ENCODE peak calls at places on chromosome 5, in six cellular contexts. One of them, this sample, is unnamed.

GRCh38 chr5:125043781-125044391 is 297.4 kb upstream of the ZNF608 start:
- DNase-seq in neuronal stem cell: no peak
- DNase-seq in H1: no peak
- DNase-seq in IMR-90: peak
- DNase-seq in trophoblast cell: peak
- DNase-seq in mesendoderm: no peak
- DNase-seq in this sample: peak

GRCh38 chr5:169424279-169424955 is 123.5 kb upstream of the SLIT3 start:
- DNase-seq in mesendoderm: no peak
- DNase-seq in neuronal stem cell: no peak
- DNase-seq in H1: no peak
- DNase-seq in IMR-90: no peak
- DNase-seq in trophoblast cell: no peak
- DNase-seq in this sample: no peak

GRCh38 chr5:96256795-96257470 is 176.1 kb downstream of the PCSK1 start:
- DNase-seq in IMR-90: peak
- DNase-seq in neuronal stem cell: no peak
- DNase-seq in H1: no peak
- DNase-seq in mesendoderm: peak
- DNase-seq in trophoblast cell: peak
- DNase-seq in this sample: peak

GRCh38 chr5:116508835-116509234 is 65.8 kb downstream of the SEMA6A start:
- DNase-seq in mesendoderm: no peak
- DNase-seq in trophoblast cell: no peak
- DNase-seq in neuronal stem cell: no peak
- DNase-seq in IMR-90: no peak
- DNase-seq in H1: no peak
- DNase-seq in this sample: no peak

GRCh38 chr5:65103674-65104035 is 334.9 kb downstream of the CWC27 start:
- DNase-seq in IMR-90: no peak
- DNase-seq in trophoblast cell: no peak
- DNase-seq in neuronal stem cell: no peak
- DNase-seq in mesendoderm: no peak
- DNase-seq in H1: no peak
- DNase-seq in this sample: no peak

GRCh38 chr5:95591490-95591901 is 28.4 kb upstream of the GPR150 start:
- DNase-seq in trophoblast cell: peak
- DNase-seq in H1: no peak
- DNase-seq in neuronal stem cell: no peak
- DNase-seq in mesendoderm: no peak
- DNase-seq in IMR-90: peak
- DNase-seq in this sample: peak

GRCh38 chr5:61115968-61116367 is 46.3 kb downstream of the SMIM15 start:
- DNase-seq in mesendoderm: no peak
- DNase-seq in IMR-90: no peak
- DNase-seq in neuronal stem cell: no peak
- DNase-seq in H1: no peak
- DNase-seq in trophoblast cell: no peak
- DNase-seq in this sample: no peak

GRCh38 chr5:1936901-1937300 is 54.2 kb upstream of the IRX4 start:
- DNase-seq in mesendoderm: no peak
- DNase-seq in neuronal stem cell: no peak
- DNase-seq in H1: no peak
- DNase-seq in IMR-90: no peak
- DNase-seq in trophoblast cell: no peak
- DNase-seq in this sample: no peak

GRCh38 chr5:169063269-169063919 is 237.5 kb downstream of the SLIT3 start:
- DNase-seq in trophoblast cell: no peak
- DNase-seq in mesendoderm: peak
- DNase-seq in H1: no peak
- DNase-seq in neuronal stem cell: no peak
- DNase-seq in IMR-90: no peak
- DNase-seq in this sample: no peak

GRCh38 chr5:32507738-32508434 is 63.3 kb upstream of the ZFR start:
- DNase-seq in neuronal stem cell: no peak
- DNase-seq in trophoblast cell: peak
- DNase-seq in H1: no peak
- DNase-seq in mesendoderm: no peak
- DNase-seq in IMR-90: peak
- DNase-seq in this sample: no peak

GRCh38 chr5:180526265-180526664 is 32.1 kb downstream of the CNOT6 start:
- DNase-seq in neuronal stem cell: no peak
- DNase-seq in IMR-90: no peak
- DNase-seq in mesendoderm: no peak
- DNase-seq in H1: no peak
- DNase-seq in trophoblast cell: no peak
- DNase-seq in this sample: no peak

GRCh38 chr5:157165668-157166067 is 396 bp downstream of the GARIN3 start:
- DNase-seq in trophoblast cell: no peak
- DNase-seq in mesendoderm: no peak
- DNase-seq in H1: no peak
- DNase-seq in neuronal stem cell: no peak
- DNase-seq in IMR-90: no peak
- DNase-seq in this sample: no peak

GRCh38 chr5:143216211-143216610 is 187.3 kb downstream of the NR3C1 start:
- DNase-seq in H1: no peak
- DNase-seq in IMR-90: no peak
- DNase-seq in mesendoderm: no peak
- DNase-seq in neuronal stem cell: no peak
- DNase-seq in trophoblast cell: no peak
- DNase-seq in this sample: no peak

GRCh38 chr5:14166437-14166836 is 23.3 kb downstream of the TRIO start:
- DNase-seq in trophoblast cell: no peak
- DNase-seq in mesendoderm: no peak
- DNase-seq in IMR-90: no peak
- DNase-seq in H1: no peak
- DNase-seq in neuronal stem cell: no peak
- DNase-seq in this sample: no peak

GRCh38 chr5:72109625-72110024 is 2.4 kb downstream of the MAP1B start:
- DNase-seq in H1: no peak
- DNase-seq in IMR-90: no peak
- DNase-seq in trophoblast cell: no peak
- DNase-seq in mesendoderm: peak
- DNase-seq in neuronal stem cell: no peak
- DNase-seq in this sample: peak

GRCh38 chr5:168786142-168786541 is 207.0 kb upstream of the PANK3 start:
- DNase-seq in mesendoderm: peak
- DNase-seq in trophoblast cell: no peak
- DNase-seq in IMR-90: no peak
- DNase-seq in neuronal stem cell: no peak
- DNase-seq in H1: no peak
- DNase-seq in this sample: no peak

GRCh38 chr5:66247176-66247960 is 103.3 kb downstream of the SREK1 start:
- DNase-seq in H1: no peak
- DNase-seq in neuronal stem cell: no peak
- DNase-seq in IMR-90: peak
- DNase-seq in mesendoderm: peak
- DNase-seq in trophoblast cell: peak
- DNase-seq in this sample: peak

DNA sequence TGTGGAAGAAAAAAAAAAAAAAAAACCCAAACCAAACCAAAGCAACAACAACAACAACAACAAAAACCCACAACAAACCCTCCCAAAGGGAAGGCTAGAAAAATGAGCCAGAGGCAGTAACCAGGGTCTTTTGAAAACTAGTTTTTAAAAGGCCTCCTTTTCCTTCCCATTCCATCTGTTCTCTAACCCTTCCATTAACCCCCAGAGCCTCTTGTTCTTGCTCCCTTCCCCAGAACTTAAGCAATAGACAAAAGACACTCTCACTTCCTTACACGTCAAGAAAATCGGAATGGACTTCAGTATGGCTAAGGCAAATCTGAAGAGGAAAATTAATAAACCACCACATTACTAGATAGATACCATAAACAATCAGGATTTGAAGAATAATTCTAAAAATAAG is 292.8 kb downstream of the ARL15 start:
- DNase-seq in IMR-90: no peak
- DNase-seq in mesendoderm: no peak
- DNase-seq in neuronal stem cell: no peak
- DNase-seq in trophoblast cell: no peak
- DNase-seq in H1: no peak
- DNase-seq in this sample: no peak
- H2AK5ac ChIP-seq in IMR-90: peak
- H2AK5ac ChIP-seq in mesendoderm: no peak
- H2AK5ac ChIP-seq in neuronal stem cell: no peak
- H2AK5ac ChIP-seq in trophoblast cell: no peak
- H2AK5ac ChIP-seq in H1: peak
- H2AK5ac ChIP-seq in this sample: no peak

DNA sequence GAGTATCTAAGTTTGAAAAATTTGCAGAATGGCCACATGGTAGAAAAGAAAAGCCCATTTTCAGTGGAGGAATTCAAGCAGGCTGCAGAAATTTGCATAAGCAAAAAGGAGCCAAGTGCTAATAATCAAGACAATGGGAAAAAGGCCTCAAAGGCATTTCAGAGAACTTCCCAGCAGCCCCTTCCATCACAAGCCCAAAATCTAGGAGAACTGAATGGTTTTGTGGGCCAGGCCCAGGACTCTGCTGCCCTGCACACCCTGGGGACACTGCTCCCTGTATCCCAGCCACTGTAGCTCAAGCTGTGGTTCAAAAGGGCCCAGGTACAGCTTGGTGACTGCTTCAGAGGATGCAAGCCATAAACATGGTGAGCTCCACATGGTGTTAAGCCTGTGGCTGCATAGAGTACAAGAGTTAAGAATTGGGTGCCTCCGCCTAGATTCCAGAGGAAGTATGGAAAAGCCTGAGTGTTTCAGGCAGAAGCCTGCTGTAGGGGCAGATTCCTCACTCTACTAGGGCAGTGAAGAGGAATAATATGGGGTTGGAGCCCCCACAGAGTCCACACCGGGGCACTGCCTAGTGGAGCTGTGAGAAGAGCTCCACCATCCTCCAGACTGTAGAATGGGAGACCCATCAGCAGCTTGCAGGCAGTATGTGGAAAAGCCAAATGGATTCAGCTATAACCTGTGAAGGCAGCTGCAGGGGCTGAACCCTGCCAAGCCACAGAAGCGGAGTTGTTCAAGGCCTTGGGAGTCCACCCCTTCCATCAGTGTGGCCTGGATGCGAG is 720.7 kb upstream of the CTNND2 start:
- DNase-seq in neuronal stem cell: no peak
- DNase-seq in IMR-90: no peak
- DNase-seq in H1: no peak
- DNase-seq in mesendoderm: peak
- DNase-seq in trophoblast cell: no peak
- DNase-seq in this sample: no peak
- H2BK5ac ChIP-seq in neuronal stem cell: no peak
- H2BK5ac ChIP-seq in IMR-90: no peak
- H2BK5ac ChIP-seq in H1: peak
- H2BK5ac ChIP-seq in mesendoderm: no peak
- H2BK5ac ChIP-seq in trophoblast cell: no peak
- H2BK5ac ChIP-seq in this sample: no peak

GRCh38 chr5:77849308-77849900 is 73.3 kb upstream of the TBCA start:
- DNase-seq in neuronal stem cell: no peak
- DNase-seq in mesendoderm: no peak
- DNase-seq in H1: no peak
- DNase-seq in trophoblast cell: no peak
- DNase-seq in IMR-90: no peak
- DNase-seq in this sample: no peak

GRCh38 chr5:77852514-77853352 is 76.6 kb upstream of the TBCA start:
- DNase-seq in trophoblast cell: peak
- DNase-seq in H1: peak
- DNase-seq in IMR-90: peak
- DNase-seq in neuronal stem cell: peak
- DNase-seq in mesendoderm: peak
- DNase-seq in this sample: peak

GRCh38 chr5:77852068-77852513 is 76.0 kb upstream of the TBCA start:
- DNase-seq in mesendoderm: no peak
- DNase-seq in H1: no peak
- DNase-seq in trophoblast cell: no peak
- DNase-seq in neuronal stem cell: no peak
- DNase-seq in IMR-90: no peak
- DNase-seq in this sample: no peak

GRCh38 chr5:77851229-77852067 is 75.3 kb upstream of the TBCA start:
- DNase-seq in trophoblast cell: peak
- DNase-seq in IMR-90: peak
- DNase-seq in mesendoderm: peak
- DNase-seq in H1: peak
- DNase-seq in neuronal stem cell: peak
- DNase-seq in this sample: peak

DNA sequence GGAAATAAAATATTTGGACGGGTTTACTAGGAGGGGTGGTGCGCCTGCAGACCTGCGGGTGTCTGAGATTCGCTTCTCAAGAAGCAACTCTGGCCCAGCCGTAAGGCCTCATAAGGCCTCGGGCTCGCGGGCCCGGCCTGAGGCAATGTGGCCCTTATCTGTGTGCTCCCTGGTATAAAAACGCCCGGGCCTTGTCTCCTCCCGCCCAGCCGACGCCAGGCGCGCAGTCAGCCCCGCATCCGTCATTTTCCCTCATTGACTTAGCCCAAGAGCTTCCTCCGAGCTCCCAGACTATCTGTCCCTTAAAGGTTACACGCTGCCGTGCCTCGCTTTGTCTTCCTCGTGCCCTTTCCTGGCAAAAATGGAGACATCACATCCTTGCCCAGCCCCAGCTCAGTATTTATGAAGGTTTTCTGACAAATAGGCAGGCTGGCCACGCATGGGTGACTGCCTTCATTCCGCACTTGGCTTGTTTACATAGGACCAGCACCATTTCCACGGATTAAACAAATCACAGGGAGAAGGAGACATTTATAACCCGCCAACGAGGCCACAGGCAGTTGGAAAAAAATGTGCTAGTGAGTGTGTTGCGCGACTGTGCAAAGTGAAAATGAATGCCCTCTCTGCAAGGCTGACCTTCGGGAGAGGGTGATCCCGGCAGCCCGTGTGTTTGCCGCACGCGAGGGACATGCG is 74.5 kb upstream of the TBCA start:
- DNase-seq in neuronal stem cell: peak
- DNase-seq in IMR-90: no peak
- DNase-seq in trophoblast cell: peak
- DNase-seq in mesendoderm: peak
- DNase-seq in H1: no peak
- DNase-seq in this sample: peak
- H3K4me3 ChIP-seq in neuronal stem cell: no peak
- H3K4me3 ChIP-seq in IMR-90: no peak
- H3K4me3 ChIP-seq in trophoblast cell: peak
- H3K4me3 ChIP-seq in mesendoderm: no peak
- H3K4me3 ChIP-seq in H1: no peak
- H3K4me3 ChIP-seq in this sample: no peak

DNA sequence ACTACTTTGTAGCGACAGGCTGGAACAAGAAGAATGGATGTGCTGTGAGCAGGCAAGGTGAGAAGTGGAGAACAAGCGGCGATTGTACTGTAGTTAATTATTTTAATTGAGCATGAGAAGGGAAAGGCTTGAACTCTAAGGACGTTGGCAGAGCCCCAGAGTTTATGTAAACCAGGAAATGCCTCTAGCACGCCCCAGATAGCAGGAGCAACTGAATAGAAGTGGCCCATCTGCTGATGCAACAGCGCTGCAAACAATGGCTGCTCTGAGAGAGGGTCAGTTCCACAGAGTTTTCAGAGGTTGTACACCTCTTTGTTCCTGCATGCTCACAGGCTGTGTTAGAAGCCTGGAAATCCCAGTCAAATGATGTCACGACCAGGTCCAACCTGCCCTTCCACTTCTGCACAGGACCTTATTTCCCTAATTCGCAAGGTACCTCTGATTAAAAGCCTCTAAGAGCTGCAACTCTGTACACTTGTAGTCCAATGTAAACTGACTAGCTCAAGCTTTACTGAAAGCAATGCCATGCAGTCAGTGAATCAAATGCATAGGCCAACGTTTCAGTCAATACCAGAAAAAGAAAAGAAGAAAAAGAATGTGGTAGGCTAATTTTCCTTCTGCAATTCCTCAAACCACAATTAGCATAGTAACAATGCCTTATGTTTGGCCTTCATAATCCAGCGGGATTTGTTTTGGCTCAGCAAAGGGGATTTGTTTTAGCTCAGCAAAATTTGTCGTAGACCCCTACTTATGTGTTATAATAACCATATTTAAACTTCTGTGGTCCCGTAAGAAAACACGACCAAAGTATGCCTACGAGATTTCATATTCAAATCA is 119.6 kb upstream of the RETREG1 start:
- DNase-seq in H1: no peak
- DNase-seq in neuronal stem cell: no peak
- DNase-seq in mesendoderm: peak
- DNase-seq in trophoblast cell: peak
- DNase-seq in IMR-90: peak
- DNase-seq in this sample: peak
- H2AK5ac ChIP-seq in H1: peak
- H2AK5ac ChIP-seq in neuronal stem cell: no peak
- H2AK5ac ChIP-seq in mesendoderm: no peak
- H2AK5ac ChIP-seq in trophoblast cell: peak
- H2AK5ac ChIP-seq in IMR-90: peak
- H2AK5ac ChIP-seq in this sample: no peak